ENCODE peak calls at places on chromosome 1, in ten cellular contexts. One of them, this sample, is unnamed.

GRCh38 chr1:166605137-166605536 is 234.1 kb upstream of the POGK start:
- DNase-seq in HCT116: no peak
- DNase-seq in T-helper 2 cell: no peak
- DNase-seq in progenitor cell of endocrine pancreas: no peak
- DNase-seq in activated CD4-positive, alpha-beta T cell treated with anti-CD3 and anti-CD28 coated beads, Interleukin-2, amount 50 U/mL, for 24 hours: no peak
- DNase-seq in HCEC 1CT: no peak
- DNase-seq in tibial artery: no peak
- DNase-seq in T-helper 9 cell: no peak
- DNase-seq in NCI-H460: no peak
- DNase-seq in PC-3: no peak
- DNase-seq in this sample: no peak

GRCh38 chr1:110216116-110216515 is 6.0 kb downstream of the KCNC4 start:
- DNase-seq in HCT116: no peak
- DNase-seq in T-helper 2 cell: peak
- DNase-seq in progenitor cell of endocrine pancreas: no peak
- DNase-seq in activated CD4-positive, alpha-beta T cell treated with anti-CD3 and anti-CD28 coated beads, Interleukin-2, amount 50 U/mL, for 24 hours: no peak
- DNase-seq in HCEC 1CT: no peak
- DNase-seq in tibial artery: no peak
- DNase-seq in T-helper 9 cell: no peak
- DNase-seq in NCI-H460: no peak
- DNase-seq in PC-3: no peak
- DNase-seq in this sample: no peak

GRCh38 chr1:5447479-5448070 is 544.6 kb downstream of the NPHP4 start:
- DNase-seq in HCT116: no peak
- DNase-seq in T-helper 2 cell: no peak
- DNase-seq in progenitor cell of endocrine pancreas: no peak
- DNase-seq in activated CD4-positive, alpha-beta T cell treated with anti-CD3 and anti-CD28 coated beads, Interleukin-2, amount 50 U/mL, for 24 hours: no peak
- DNase-seq in HCEC 1CT: no peak
- DNase-seq in tibial artery: no peak
- DNase-seq in T-helper 9 cell: no peak
- DNase-seq in NCI-H460: no peak
- DNase-seq in PC-3: no peak
- DNase-seq in this sample: no peak

GRCh38 chr1:156498447-156499193 is 2.0 kb downstream of the MEF2D start:
- DNase-seq in HCT116: no peak
- DNase-seq in T-helper 2 cell: no peak
- DNase-seq in progenitor cell of endocrine pancreas: no peak
- DNase-seq in activated CD4-positive, alpha-beta T cell treated with anti-CD3 and anti-CD28 coated beads, Interleukin-2, amount 50 U/mL, for 24 hours: no peak
- DNase-seq in HCEC 1CT: peak
- DNase-seq in tibial artery: peak
- DNase-seq in T-helper 9 cell: no peak
- DNase-seq in NCI-H460: no peak
- DNase-seq in PC-3: peak
- DNase-seq in this sample: peak

GRCh38 chr1:20143318-20143717 is 4.2 kb downstream of the PLA2G2F start:
- DNase-seq in HCT116: no peak
- DNase-seq in T-helper 2 cell: no peak
- DNase-seq in progenitor cell of endocrine pancreas: no peak
- DNase-seq in activated CD4-positive, alpha-beta T cell treated with anti-CD3 and anti-CD28 coated beads, Interleukin-2, amount 50 U/mL, for 24 hours: no peak
- DNase-seq in HCEC 1CT: no peak
- DNase-seq in tibial artery: no peak
- DNase-seq in T-helper 9 cell: no peak
- DNase-seq in NCI-H460: no peak
- DNase-seq in PC-3: no peak
- DNase-seq in this sample: peak

GRCh38 chr1:36134805-36135339 is 9.8 kb upstream of the COL8A2 start:
- DNase-seq in HCT116: no peak
- DNase-seq in T-helper 2 cell: no peak
- DNase-seq in progenitor cell of endocrine pancreas: peak
- DNase-seq in activated CD4-positive, alpha-beta T cell treated with anti-CD3 and anti-CD28 coated beads, Interleukin-2, amount 50 U/mL, for 24 hours: no peak
- DNase-seq in HCEC 1CT: no peak
- DNase-seq in tibial artery: peak
- DNase-seq in T-helper 9 cell: no peak
- DNase-seq in NCI-H460: no peak
- DNase-seq in PC-3: peak
- DNase-seq in this sample: peak

GRCh38 chr1:87226341-87226760 is 102.3 kb upstream of the LMO4 start:
- DNase-seq in HCT116: no peak
- DNase-seq in T-helper 2 cell: no peak
- DNase-seq in progenitor cell of endocrine pancreas: no peak
- DNase-seq in activated CD4-positive, alpha-beta T cell treated with anti-CD3 and anti-CD28 coated beads, Interleukin-2, amount 50 U/mL, for 24 hours: no peak
- DNase-seq in HCEC 1CT: peak
- DNase-seq in tibial artery: peak
- DNase-seq in T-helper 9 cell: no peak
- DNase-seq in NCI-H460: no peak
- DNase-seq in PC-3: peak
- DNase-seq in this sample: peak

GRCh38 chr1:174222166-174222949 is 63.0 kb downstream of the RABGAP1L start:
- DNase-seq in HCT116: no peak
- DNase-seq in T-helper 2 cell: peak
- DNase-seq in progenitor cell of endocrine pancreas: no peak
- DNase-seq in activated CD4-positive, alpha-beta T cell treated with anti-CD3 and anti-CD28 coated beads, Interleukin-2, amount 50 U/mL, for 24 hours: no peak
- DNase-seq in HCEC 1CT: peak
- DNase-seq in tibial artery: no peak
- DNase-seq in T-helper 9 cell: no peak
- DNase-seq in NCI-H460: no peak
- DNase-seq in PC-3: peak
- DNase-seq in this sample: no peak

GRCh38 chr1:38029081-38029681 is 16.6 kb downstream of the UTP11 start:
- DNase-seq in HCT116: no peak
- DNase-seq in T-helper 2 cell: no peak
- DNase-seq in progenitor cell of endocrine pancreas: no peak
- DNase-seq in activated CD4-positive, alpha-beta T cell treated with anti-CD3 and anti-CD28 coated beads, Interleukin-2, amount 50 U/mL, for 24 hours: no peak
- DNase-seq in HCEC 1CT: no peak
- DNase-seq in tibial artery: no peak
- DNase-seq in T-helper 9 cell: no peak
- DNase-seq in NCI-H460: no peak
- DNase-seq in PC-3: no peak
- DNase-seq in this sample: no peak

GRCh38 chr1:205945056-205945455 is 1.8 kb upstream of the SLC26A9 start:
- DNase-seq in HCT116: no peak
- DNase-seq in T-helper 2 cell: no peak
- DNase-seq in progenitor cell of endocrine pancreas: no peak
- DNase-seq in activated CD4-positive, alpha-beta T cell treated with anti-CD3 and anti-CD28 coated beads, Interleukin-2, amount 50 U/mL, for 24 hours: no peak
- DNase-seq in HCEC 1CT: no peak
- DNase-seq in tibial artery: no peak
- DNase-seq in T-helper 9 cell: no peak
- DNase-seq in NCI-H460: no peak
- DNase-seq in PC-3: no peak
- DNase-seq in this sample: no peak